ENCODE peak calls at places on chromosomes 4 and X, in seven cellular contexts. R is cardiac muscle cell; E is mucosa of descending colon; U is CD8-positive, alpha-beta memory T cell; I is fibroblast of pulmonary artery; Q is OCI-LY7; Y is tibial nerve. L is an unnamed sample.

GRCh38 chrX:43005561-43005960 is 227.6 kb upstream of the PPP1R2C start:
- DNase-seq in R (no peak), E (no peak), U (no peak), I (no peak), Q (no peak), Y (no peak), L (no peak)

GRCh38 chrX:120781416-120781815 is 94.2 kb downstream of the CT47B1 start:
- DNase-seq in R (peak), E (no peak), U (no peak), I (peak), Q (no peak), Y (no peak), L (no peak)

GRCh38 chrX:134718329-134719317 is 60.4 kb upstream of the PLAC1 start:
- DNase-seq in R (peak), E (no peak), U (no peak), I (peak), Q (peak), Y (no peak), L (no peak)

GRCh38 chrX:68743754-68744153 is 85.1 kb upstream of the EFNB1 start:
- DNase-seq in R (no peak), E (no peak), U (no peak), I (no peak), Q (no peak), Y (no peak), L (no peak)

GRCh38 chr4:5444918-5445517 is 263.3 kb downstream of the EVC2 start:
- DNase-seq in R (no peak), E (no peak), U (no peak), I (no peak), Q (no peak), Y (no peak), L (no peak)

GRCh38 chrX:5907202-5907601 is 321.5 kb downstream of the NLGN4X start:
- DNase-seq in R (no peak), E (no peak), U (no peak), I (no peak), Q (no peak), Y (no peak), L (no peak)

GRCh38 chr4:55553442-55553841 is 6.7 kb upstream of the CLOCK start:
- DNase-seq in R (peak), E (no peak), U (peak), I (peak), Q (peak), Y (no peak), L (no peak)

GRCh38 chrX:7941390-7942042 is 14.3 kb upstream of the PNPLA4 start:
- DNase-seq in R (peak), E (no peak), U (no peak), I (peak), Q (peak), Y (no peak), L (peak)

DNA sequence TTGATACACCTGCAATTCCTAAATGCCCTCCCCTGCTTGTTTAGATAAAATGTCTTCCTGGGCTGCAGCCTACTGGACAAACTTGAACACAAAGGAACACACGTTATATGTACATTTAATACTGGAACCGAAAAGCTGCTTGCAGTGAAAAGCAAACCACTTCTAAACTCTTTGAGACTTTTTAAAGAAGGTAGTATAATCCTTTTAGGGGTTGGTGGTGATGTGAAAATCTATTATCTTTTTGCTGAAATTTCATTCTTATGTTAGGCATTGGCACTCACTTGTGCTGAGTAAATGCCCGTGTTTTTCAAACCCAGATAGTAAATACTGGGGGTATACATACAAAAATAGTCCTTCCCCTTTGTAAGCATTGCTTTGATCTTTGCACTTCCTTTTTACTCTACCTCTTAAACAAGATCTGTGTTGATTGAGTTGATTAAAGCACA is 2.2 kb downstream of the NFKB1 start:
- DNase-seq in R (no peak), E (no peak), U (no peak), I (no peak), Q (peak), Y (no peak), L (no peak)
- H3K4me3 ChIP-seq in R (peak), E (no peak), U (peak), I (peak), Q (peak), Y (no peak), L (peak)

DNA sequence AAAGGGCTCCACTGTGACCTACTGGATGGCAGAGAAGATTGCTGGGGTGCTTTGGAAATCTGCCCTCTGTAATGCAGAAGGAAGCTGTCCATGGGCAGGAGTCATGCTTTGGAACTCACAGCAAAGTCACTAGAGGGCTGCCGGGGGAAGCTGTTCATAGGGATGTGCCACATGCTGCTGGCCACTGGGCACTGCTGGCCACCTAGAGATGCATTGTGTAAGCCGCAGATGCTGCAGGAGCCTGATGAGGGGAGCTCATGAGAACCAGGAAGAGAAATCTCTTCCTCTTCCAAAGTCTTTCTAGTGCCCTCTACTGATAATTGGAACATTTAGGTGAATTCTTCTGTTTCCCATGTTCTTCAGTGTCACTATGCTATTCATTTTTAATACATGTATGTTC is 31.2 kb upstream of the UXT start:
- DNase-seq in R (peak), E (no peak), U (no peak), I (peak), Q (no peak), Y (no peak), L (no peak)
- H3K4me3 ChIP-seq in R (no peak), E (no peak), U (no peak), I (no peak), Q (no peak), Y (no peak), L (no peak)

GRCh38 chrX:115894087-115894486 is 276.5 kb upstream of the AGTR2 start:
- DNase-seq in R (peak), E (peak), U (no peak), I (peak), Q (no peak), Y (no peak), L (peak)

GRCh38 chrX:115892056-115892708 is 278.4 kb upstream of the AGTR2 start:
- DNase-seq in R (no peak), E (peak), U (no peak), I (no peak), Q (no peak), Y (no peak), L (peak)

GRCh38 chrX:115895678-115896329 is 274.7 kb upstream of the AGTR2 start:
- DNase-seq in R (no peak), E (no peak), U (no peak), I (no peak), Q (no peak), Y (no peak), L (no peak)

GRCh38 chrX:115896362-115896761 is 274.2 kb upstream of the AGTR2 start:
- DNase-seq in R (no peak), E (no peak), U (no peak), I (no peak), Q (no peak), Y (no peak), L (no peak)

DNA sequence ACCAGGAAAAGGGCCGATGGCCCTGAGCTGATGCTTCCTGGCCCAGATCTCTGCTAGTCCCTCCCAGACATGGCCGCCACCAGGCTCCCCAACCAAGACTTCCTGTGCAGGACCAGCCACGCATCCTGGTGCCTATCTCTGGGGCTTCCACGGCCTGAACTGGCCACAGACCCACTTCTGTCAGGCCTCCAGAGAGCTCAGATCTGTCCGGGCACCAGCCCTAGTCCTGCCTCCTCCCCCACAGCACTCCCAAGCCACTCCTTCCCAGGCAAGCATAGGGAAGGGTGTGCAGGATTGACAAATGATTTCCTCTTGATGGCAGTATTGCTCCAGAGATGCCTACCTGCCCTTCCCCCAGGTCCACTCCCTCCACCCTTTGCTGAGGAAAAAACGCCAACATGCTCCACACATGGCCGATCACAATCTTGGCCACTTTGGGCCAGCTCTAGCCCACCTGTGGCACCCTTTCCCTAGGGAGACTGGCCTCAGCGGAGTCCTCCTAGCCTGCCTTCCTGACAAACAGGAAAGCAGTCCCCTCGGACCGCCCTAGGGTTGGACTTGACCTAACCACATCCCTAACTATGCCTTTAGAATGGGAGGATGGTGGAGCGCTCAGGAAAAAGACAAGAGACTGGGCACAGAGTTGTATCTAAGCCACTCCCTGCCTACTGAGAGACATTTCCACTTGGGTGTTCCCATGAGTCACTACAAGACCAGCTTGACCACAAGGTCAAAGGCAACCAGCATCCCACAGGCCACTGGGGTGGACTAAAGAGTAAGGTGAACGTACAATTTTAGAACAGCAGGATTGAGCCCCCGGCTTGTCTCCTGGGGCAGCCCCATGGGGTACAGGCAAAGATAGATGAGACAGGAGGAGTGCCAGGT is 277.5 kb upstream of the AGTR2 start:
- DNase-seq in R (peak), E (peak), U (no peak), I (peak), Q (no peak), Y (no peak), L (peak)
- H3K4me3 ChIP-seq in R (no peak), E (no peak), U (no peak), I (no peak), Q (no peak), Y (no peak), L (peak)

GRCh38 chr4:107800058-107800457 is 24.7 kb upstream of the SGMS2 start:
- DNase-seq in R (no peak), E (peak), U (no peak), I (no peak), Q (no peak), Y (no peak), L (peak)
- H3K4me3 ChIP-seq in R (no peak), E (no peak), U (no peak), I (no peak), Q (no peak), Y (no peak), L (peak)

DNA sequence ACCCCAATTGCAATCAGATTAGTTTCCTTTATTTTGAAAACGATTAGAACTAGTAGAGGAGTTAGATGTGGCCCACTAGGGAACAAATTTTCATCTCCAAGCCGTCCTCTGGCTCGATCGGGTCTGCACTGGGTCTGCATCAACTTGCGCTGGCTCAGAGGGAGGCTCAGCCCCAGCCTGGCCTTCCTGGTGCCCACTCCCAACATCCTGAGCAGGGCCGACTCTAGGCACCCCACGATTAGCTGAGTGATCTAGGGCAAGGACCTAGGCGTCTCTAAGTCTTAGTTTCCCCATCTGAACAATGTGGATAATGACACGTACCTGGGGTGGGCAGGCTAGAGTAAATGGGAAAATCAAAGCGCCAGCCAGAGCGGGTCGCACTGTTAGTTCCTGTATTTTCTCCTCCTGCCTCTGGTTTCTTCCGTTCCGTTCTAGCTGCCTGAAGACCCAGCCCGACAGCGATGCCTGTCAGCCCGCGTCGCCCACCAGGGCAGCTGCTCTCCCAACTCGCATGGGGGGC is 7.7 kb upstream of the HAND2 start:
- DNase-seq in R (no peak), E (no peak), U (no peak), I (no peak), Q (no peak), Y (no peak), L (peak)
- H3K4me3 ChIP-seq in R (peak), E (no peak), U (no peak), I (peak), Q (no peak), Y (peak), L (peak)

GRCh38 chrX:129779747-129780146 is at the start of gene SASH3:
- DNase-seq in R (no peak), E (peak), U (peak), I (no peak), Q (peak), Y (peak), L (no peak)
- H3K4me3 ChIP-seq in R (no peak), E (no peak), U (peak), I (no peak), Q (peak), Y (no peak), L (peak)

DNA sequence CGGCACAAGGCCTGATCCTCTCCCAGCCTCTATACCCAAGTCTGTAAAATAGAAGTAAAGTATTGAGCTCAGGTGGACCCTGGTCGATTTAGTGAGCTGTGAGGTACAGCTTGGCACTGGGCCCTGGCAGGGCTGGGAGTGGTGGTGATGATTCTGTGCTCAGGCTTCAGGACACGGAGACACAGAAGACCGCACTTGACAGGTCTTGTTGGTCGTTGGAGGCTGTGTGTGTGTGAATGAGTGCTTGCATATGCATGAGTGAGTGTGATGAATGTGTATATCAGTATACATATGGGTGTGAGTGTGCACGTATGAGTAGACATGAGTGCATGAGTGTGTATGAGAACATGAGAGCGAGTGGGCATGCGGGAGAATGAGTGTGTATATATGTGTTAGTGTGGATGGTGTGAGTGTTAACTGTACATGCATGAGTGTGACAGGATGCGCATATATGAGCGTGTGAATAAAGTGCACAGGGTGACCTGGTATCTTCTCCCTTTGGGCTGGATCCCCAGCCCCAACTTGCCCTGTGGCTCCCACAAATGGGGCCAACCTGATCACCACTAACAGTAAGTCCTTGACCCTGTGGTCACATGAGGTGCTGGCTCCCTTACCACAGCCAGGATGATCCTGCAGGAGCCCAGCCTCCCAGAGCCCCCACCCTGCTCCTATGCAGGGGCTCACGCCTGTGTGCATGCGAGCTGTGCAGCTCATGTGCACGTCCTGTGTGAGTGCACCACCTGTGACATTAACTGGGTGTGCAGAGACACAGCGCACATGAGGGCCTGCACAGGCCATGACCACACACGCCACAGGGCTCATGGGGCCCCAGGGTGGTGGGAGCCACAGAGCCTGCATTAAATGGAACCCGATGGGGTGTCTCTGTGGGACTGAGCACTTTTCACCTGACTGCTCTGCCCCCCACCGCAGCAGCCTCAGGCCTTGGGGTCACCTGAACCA is 20.8 kb downstream of the SH3BP2 start:
- DNase-seq in R (no peak), E (no peak), U (no peak), I (no peak), Q (no peak), Y (no peak), L (no peak)
- H3K4me3 ChIP-seq in R (no peak), E (no peak), U (peak), I (no peak), Q (peak), Y (no peak), L (peak)